ENCODE peak calls at places on chromosome 14, in six cellular contexts. Y is tibial artery, R is SJSA1, N is PC-3, L is esophagus squamous epithelium, Q is neuronal stem cell. S is an unnamed sample. For H3K4me1 and H3K9me3, the result is how much of the 10 kb centered on the place peaks cover.

GRCh38 chr14:74645244-74645643 is 33.2 kb upstream of the LTBP2 start:
- DNase-seq in Y (no peak), R (no peak), N (no peak), L (no peak), Q (no peak), S (no peak)

GRCh38 chr14:72111921-72112320 is 179.7 kb downstream of the RGS6 start:
- DNase-seq in Y (no peak), R (no peak), N (no peak), L (no peak), Q (no peak), S (no peak)

GRCh38 chr14:69345402-69345801 is 52.7 kb downstream of the ERH start:
- DNase-seq in Y (no peak), R (no peak), N (no peak), L (no peak), Q (no peak), S (no peak)

GRCh38 chr14:86321151-86321550 is 791.2 kb downstream of the FLRT2 start:
- DNase-seq in Y (no peak), R (no peak), N (no peak), L (no peak), Q (no peak), S (no peak)

GRCh38 chr14:88481794-88482193 is 73.0 kb downstream of the PTPN21 start:
- DNase-seq in Y (no peak), R (no peak), N (no peak), L (no peak), Q (no peak), S (no peak)

GRCh38 chr14:64012003-64012402 is 159.2 kb downstream of the SYNE2 start:
- DNase-seq in Y (no peak), R (no peak), N (no peak), L (no peak), Q (no peak), S (no peak)

GRCh38 chr14:74945261-74945851 is 10.0 kb downstream of the PGF start:
- DNase-seq in Y (peak), R (no peak), N (peak), L (no peak), Q (peak), S (peak)

GRCh38 chr14:51424569-51425251 is 184.7 kb downstream of the TMX1 start:
- DNase-seq in Y (no peak), R (no peak), N (no peak), L (no peak), Q (no peak), S (peak)

GRCh38 chr14:23076785-23077408 is 18.0 kb downstream of the ACIN1 start:
- DNase-seq in Y (no peak), R (no peak), N (peak), L (no peak), Q (no peak), S (no peak)

GRCh38 chr14:50943261-50943942 is 881 bp downstream of the PYGL start:
- DNase-seq in Y (peak), R (no peak), N (peak), L (no peak), Q (peak), S (peak)

GRCh38 chr14:81298911-81299310 is 78.2 kb upstream of the GTF2A1 start:
- DNase-seq in Y (no peak), R (no peak), N (no peak), L (no peak), Q (no peak), S (no peak)

GRCh38 chr14:50920482-50921225 is 23.6 kb downstream of the PYGL start:
- DNase-seq in Y (no peak), R (peak), N (peak), L (no peak), Q (peak), S (no peak)

GRCh38 chr14:59677771-59678211 is 101.2 kb upstream of the CCDC175 start:
- DNase-seq in Y (peak), R (no peak), N (no peak), L (no peak), Q (no peak), S (no peak)

GRCh38 chr14:72420749-72421452 is 473.0 kb downstream of the DPF3 start:
- DNase-seq in Y (peak), R (peak), N (peak), L (no peak), Q (peak), S (peak)

GRCh38 chr14:74217672-74218448 is 21.4 kb upstream of the VSX2 start:
- DNase-seq in Y (peak), R (peak), N (peak), L (no peak), Q (peak), S (peak)

GRCh38 chr14:53847057-53847456 is 109.6 kb downstream of the BMP4 start:
- DNase-seq in Y (no peak), R (no peak), N (no peak), L (no peak), Q (no peak), S (no peak)

GRCh38 chr14:53849549-53849948 is 107.1 kb downstream of the BMP4 start:
- DNase-seq in Y (no peak), R (no peak), N (no peak), L (no peak), Q (no peak), S (no peak)

GRCh38 chr14:53848851-53849250 is 107.8 kb downstream of the BMP4 start:
- DNase-seq in Y (no peak), R (no peak), N (no peak), L (no peak), Q (no peak), S (no peak)

GRCh38 chr14:53845813-53846693 is 110.6 kb downstream of the BMP4 start:
- DNase-seq in Y (no peak), R (no peak), N (no peak), L (no peak), Q (no peak), S (no peak)

GRCh38 chr14:53847881-53848280 is 108.7 kb downstream of the BMP4 start:
- DNase-seq in Y (no peak), R (no peak), N (no peak), L (no peak), Q (no peak), S (no peak)
- H3K27ac ChIP-seq in Y (no peak), R (no peak), N (no peak), L (no peak), Q (no peak), S (no peak)

DNA sequence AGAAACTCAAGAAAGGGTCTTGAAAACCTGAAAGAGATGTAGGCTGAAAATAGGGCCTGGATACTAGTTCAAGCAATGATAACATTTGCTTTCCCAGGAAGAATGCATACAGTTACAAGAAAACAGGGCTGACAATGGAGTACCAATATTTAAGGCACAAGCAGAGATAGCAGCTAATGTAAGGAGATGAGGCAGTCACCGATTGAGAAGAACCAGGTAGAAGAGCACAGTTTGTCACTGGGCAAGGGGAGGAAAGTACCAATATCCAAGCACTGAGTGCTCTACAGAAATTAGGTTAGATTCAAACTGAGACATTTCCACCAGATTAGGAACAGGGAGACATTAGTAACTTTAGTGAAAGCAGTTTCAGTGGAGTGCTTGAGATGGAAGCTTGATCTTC is 19.9 kb downstream of the RPS6KA5 start:
- DNase-seq in Y (no peak), R (no peak), N (no peak), L (no peak), Q (no peak), S (no peak)
- H3K4me1 ChIP-seq in Y (under half), R (under half), N (under half), L (under half), Q (under half), S (under half)

GRCh38 chr14:105904379-105904778 is 378.0 kb downstream of the TMEM121 start:
- DNase-seq in Y (no peak), R (no peak), N (no peak), L (no peak), Q (no peak), S (no peak)

GRCh38 chr14:105901226-105901625 is 374.8 kb downstream of the TMEM121 start:
- DNase-seq in Y (no peak), R (no peak), N (no peak), L (no peak), Q (no peak), S (no peak)

GRCh38 chr14:105902131-105902898 is 375.9 kb downstream of the TMEM121 start:
- DNase-seq in Y (no peak), R (no peak), N (no peak), L (no peak), Q (no peak), S (no peak)

GRCh38 chr14:105905456-105905855 is 379.1 kb downstream of the TMEM121 start:
- DNase-seq in Y (no peak), R (no peak), N (no peak), L (no peak), Q (no peak), S (no peak)

GRCh38 chr14:105903971-105904370 is 377.6 kb downstream of the TMEM121 start:
- DNase-seq in Y (no peak), R (no peak), N (no peak), L (no peak), Q (no peak), S (no peak)
- H3K9me3 ChIP-seq in Y (under half), R (under half), N (under half), L (under half), Q (half or more), S (under half)

DNA sequence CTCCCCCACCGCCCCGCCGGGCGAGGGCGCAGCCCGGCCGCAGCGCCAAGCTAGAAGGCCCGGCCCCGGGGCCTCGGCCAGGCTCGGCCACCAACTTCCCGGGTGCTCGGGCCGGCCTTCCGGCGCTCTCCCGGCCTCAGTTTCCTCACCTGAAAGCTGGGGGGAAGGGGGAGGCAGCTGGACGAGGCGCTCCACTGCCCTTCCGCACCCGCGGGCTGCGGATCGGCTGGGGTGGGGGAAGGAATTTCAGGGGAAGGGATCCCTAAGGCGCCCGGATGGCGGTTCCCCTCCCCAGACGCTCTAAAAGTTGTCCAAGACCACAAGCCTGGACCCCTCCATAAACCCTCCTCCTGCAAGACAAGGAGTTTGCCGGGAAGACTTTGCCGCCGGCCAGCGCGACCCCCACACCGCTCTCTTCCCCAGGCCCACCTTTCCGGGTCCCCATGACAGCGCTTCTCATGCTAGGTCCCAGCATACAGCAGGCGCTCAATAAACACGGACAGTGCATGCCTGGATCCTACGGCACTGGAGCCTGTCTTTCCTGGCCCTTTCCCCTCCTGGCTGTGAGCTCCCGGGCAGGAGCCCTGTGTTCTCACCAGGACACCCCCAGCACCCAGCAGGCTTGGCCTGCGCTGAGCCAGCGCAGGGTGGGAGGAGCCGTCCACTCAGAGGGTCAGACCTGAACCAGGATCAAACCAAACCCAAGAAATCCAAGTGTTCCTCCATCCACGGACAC is 18.1 kb downstream of the BEGAIN start:
- DNase-seq in Y (no peak), R (no peak), N (no peak), L (no peak), Q (no peak), S (no peak)
- H3K27ac ChIP-seq in Y (no peak), R (no peak), N (no peak), L (no peak), Q (no peak), S (no peak)

DNA sequence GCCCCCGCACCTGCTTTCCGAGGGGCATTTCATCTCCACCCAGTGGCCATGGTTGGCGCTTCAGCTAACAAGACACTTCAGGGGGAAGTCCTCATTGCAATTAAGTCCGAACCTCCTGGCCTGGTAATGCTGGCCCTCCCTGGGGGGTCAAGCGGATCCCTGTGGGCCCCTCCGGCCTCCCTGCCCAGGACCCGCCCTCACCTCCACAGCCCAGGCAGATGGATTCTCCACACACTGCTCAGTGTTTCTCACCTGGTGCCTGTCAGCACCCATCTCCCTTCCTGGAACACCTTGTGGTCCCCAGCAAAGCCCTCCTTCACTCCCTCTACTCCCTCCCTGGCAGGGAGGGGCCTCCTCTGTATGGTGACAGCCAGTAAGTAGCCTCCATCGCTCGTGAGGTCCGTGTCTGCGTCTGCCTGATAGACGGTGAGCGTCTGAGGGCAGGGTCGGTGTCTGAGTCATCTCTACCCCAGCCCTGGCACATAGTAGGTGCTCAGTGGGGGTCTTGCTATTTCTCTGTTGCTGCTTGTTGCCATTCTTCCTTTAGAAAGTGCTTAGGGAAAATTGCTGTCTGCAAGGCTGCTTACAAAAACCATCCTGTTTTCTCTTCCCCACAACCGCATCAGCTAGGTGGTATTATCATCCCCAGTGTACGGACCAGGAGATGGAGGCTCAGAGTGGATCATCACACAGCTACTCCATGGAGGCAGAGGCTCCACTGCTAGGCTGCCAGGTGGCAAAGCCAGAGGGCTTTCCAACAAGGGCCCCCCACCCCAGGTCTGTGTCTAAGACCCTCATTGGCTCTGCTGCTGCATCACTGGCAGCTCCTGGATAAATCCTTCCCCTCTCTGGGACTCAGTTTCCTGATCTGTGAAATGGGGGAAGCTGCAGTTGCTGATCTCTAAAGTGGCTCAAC is 39.7 kb upstream of the EML1 start:
- DNase-seq in Y (no peak), R (no peak), N (no peak), L (no peak), Q (no peak), S (no peak)
- H3K4me1 ChIP-seq in Y (half or more), R (half or more), N (half or more), L (half or more), Q (under half), S (half or more)

GRCh38 chr14:82309199-82309598 is 775.5 kb upstream of the SEL1L start:
- DNase-seq in Y (no peak), R (no peak), N (no peak), L (no peak), Q (no peak), S (no peak)

GRCh38 chr14:82313889-82314288 is 780.2 kb upstream of the SEL1L start:
- DNase-seq in Y (no peak), R (no peak), N (peak), L (no peak), Q (no peak), S (no peak)
- H3K9me3 ChIP-seq in Y (under half), R (under half), N (under half), L (under half), Q (under half), S (under half)

S was measured in adrenal gland.